ENCODE peak calls at places on chromosome 20, in seven cellular contexts. One of them, this sample, is unnamed.

GRCh38 chr20:52060794-52061714 is 130.5 kb downstream of the ZFP64 start:
- ATAC-seq in activated naive CD8-positive, alpha-beta T cell treated with anti-CD3 and anti-CD28 coated beads, Interleukin-2, amount 10 ng/mL, durations not matched to agents 7 days and 5 days: no peak
- ATAC-seq in heart left ventricle: peak
- ATAC-seq in CD8-positive, alpha-beta T cell: no peak
- ATAC-seq in right lobe of liver: no peak
- ATAC-seq in gastrocnemius medialis: no peak
- ATAC-seq in stimulated activated memory B cell treated with anti-CD40 and anti-IgM and Interleukin-4, amounts not matched to agents 10 μg/mL and 1 μg/mL and 100 μg/mL, for 72 hours: no peak
- ATAC-seq in this sample: no peak

GRCh38 chr20:44566811-44567210 is 15.6 kb upstream of the PKIG start:
- ATAC-seq in activated naive CD8-positive, alpha-beta T cell treated with anti-CD3 and anti-CD28 coated beads, Interleukin-2, amount 10 ng/mL, durations not matched to agents 7 days and 5 days: no peak
- ATAC-seq in CD8-positive, alpha-beta T cell: no peak
- ATAC-seq in right lobe of liver: no peak
- ATAC-seq in gastrocnemius medialis: no peak
- ATAC-seq in heart left ventricle: no peak
- ATAC-seq in stimulated activated memory B cell treated with anti-CD40 and anti-IgM and Interleukin-4, amounts not matched to agents 10 μg/mL and 1 μg/mL and 100 μg/mL, for 72 hours: no peak
- ATAC-seq in this sample: no peak

GRCh38 chr20:21159658-21160380 is 33.9 kb downstream of the KIZ start:
- ATAC-seq in stimulated activated memory B cell treated with anti-CD40 and anti-IgM and Interleukin-4, amounts not matched to agents 10 μg/mL and 1 μg/mL and 100 μg/mL, for 72 hours: no peak
- ATAC-seq in gastrocnemius medialis: no peak
- ATAC-seq in right lobe of liver: no peak
- ATAC-seq in heart left ventricle: no peak
- ATAC-seq in activated naive CD8-positive, alpha-beta T cell treated with anti-CD3 and anti-CD28 coated beads, Interleukin-2, amount 10 ng/mL, durations not matched to agents 7 days and 5 days: no peak
- ATAC-seq in CD8-positive, alpha-beta T cell: no peak
- ATAC-seq in this sample: no peak

GRCh38 chr20:37075932-37076685 is 19.7 kb downstream of the RBL1 start:
- ATAC-seq in CD8-positive, alpha-beta T cell: no peak
- ATAC-seq in right lobe of liver: no peak
- ATAC-seq in heart left ventricle: no peak
- ATAC-seq in activated naive CD8-positive, alpha-beta T cell treated with anti-CD3 and anti-CD28 coated beads, Interleukin-2, amount 10 ng/mL, durations not matched to agents 7 days and 5 days: no peak
- ATAC-seq in stimulated activated memory B cell treated with anti-CD40 and anti-IgM and Interleukin-4, amounts not matched to agents 10 μg/mL and 1 μg/mL and 100 μg/mL, for 72 hours: no peak
- ATAC-seq in gastrocnemius medialis: no peak
- ATAC-seq in this sample: no peak

GRCh38 chr20:6768228-6769185 is 1.0 kb downstream of the BMP2 start:
- ATAC-seq in right lobe of liver: peak
- ATAC-seq in activated naive CD8-positive, alpha-beta T cell treated with anti-CD3 and anti-CD28 coated beads, Interleukin-2, amount 10 ng/mL, durations not matched to agents 7 days and 5 days: no peak
- ATAC-seq in CD8-positive, alpha-beta T cell: no peak
- ATAC-seq in gastrocnemius medialis: peak
- ATAC-seq in heart left ventricle: peak
- ATAC-seq in stimulated activated memory B cell treated with anti-CD40 and anti-IgM and Interleukin-4, amounts not matched to agents 10 μg/mL and 1 μg/mL and 100 μg/mL, for 72 hours: no peak
- ATAC-seq in this sample: no peak

GRCh38 chr20:23061713-23062561 is 12.5 kb upstream of the THBD start:
- ATAC-seq in stimulated activated memory B cell treated with anti-CD40 and anti-IgM and Interleukin-4, amounts not matched to agents 10 μg/mL and 1 μg/mL and 100 μg/mL, for 72 hours: peak
- ATAC-seq in gastrocnemius medialis: peak
- ATAC-seq in right lobe of liver: peak
- ATAC-seq in CD8-positive, alpha-beta T cell: no peak
- ATAC-seq in activated naive CD8-positive, alpha-beta T cell treated with anti-CD3 and anti-CD28 coated beads, Interleukin-2, amount 10 ng/mL, durations not matched to agents 7 days and 5 days: no peak
- ATAC-seq in heart left ventricle: peak
- ATAC-seq in this sample: no peak

GRCh38 chr20:634526-634925 is 18.5 kb downstream of the SRXN1 start:
- ATAC-seq in stimulated activated memory B cell treated with anti-CD40 and anti-IgM and Interleukin-4, amounts not matched to agents 10 μg/mL and 1 μg/mL and 100 μg/mL, for 72 hours: no peak
- ATAC-seq in activated naive CD8-positive, alpha-beta T cell treated with anti-CD3 and anti-CD28 coated beads, Interleukin-2, amount 10 ng/mL, durations not matched to agents 7 days and 5 days: no peak
- ATAC-seq in gastrocnemius medialis: no peak
- ATAC-seq in heart left ventricle: no peak
- ATAC-seq in CD8-positive, alpha-beta T cell: no peak
- ATAC-seq in right lobe of liver: no peak
- ATAC-seq in this sample: no peak

GRCh38 chr20:4694076-4694475 is 27.6 kb upstream of the PRND start:
- ATAC-seq in heart left ventricle: no peak
- ATAC-seq in gastrocnemius medialis: no peak
- ATAC-seq in activated naive CD8-positive, alpha-beta T cell treated with anti-CD3 and anti-CD28 coated beads, Interleukin-2, amount 10 ng/mL, durations not matched to agents 7 days and 5 days: no peak
- ATAC-seq in right lobe of liver: no peak
- ATAC-seq in stimulated activated memory B cell treated with anti-CD40 and anti-IgM and Interleukin-4, amounts not matched to agents 10 μg/mL and 1 μg/mL and 100 μg/mL, for 72 hours: no peak
- ATAC-seq in CD8-positive, alpha-beta T cell: no peak
- ATAC-seq in this sample: no peak

GRCh38 chr20:62104234-62104789 is 18.0 kb upstream of the LSM14B start:
- ATAC-seq in right lobe of liver: no peak
- ATAC-seq in heart left ventricle: no peak
- ATAC-seq in gastrocnemius medialis: no peak
- ATAC-seq in stimulated activated memory B cell treated with anti-CD40 and anti-IgM and Interleukin-4, amounts not matched to agents 10 μg/mL and 1 μg/mL and 100 μg/mL, for 72 hours: no peak
- ATAC-seq in CD8-positive, alpha-beta T cell: no peak
- ATAC-seq in activated naive CD8-positive, alpha-beta T cell treated with anti-CD3 and anti-CD28 coated beads, Interleukin-2, amount 10 ng/mL, durations not matched to agents 7 days and 5 days: no peak
- ATAC-seq in this sample: no peak

This sample was measured in activated CD4-positive, CD25-positive, alpha-beta regulatory T cell treated with anti-CD3 and anti-CD28 coated beads, Interleukin-2, amount 50 U/mL, for 24 hours.